ENCODE peak calls at places on chromosomes 7 and 10, in ten cellular contexts. O, Q, S, G, A, C, T, K, U and J are unnamed samples.

GRCh38 chr10:34045571-34046190 is 711.2 kb upstream of the NRP1 start:
- DNase-seq in U (no peak), S (no peak), K (no peak), A (no peak), G (no peak), C (peak; percentile 62), Q (no peak), O (no peak), T (no peak), J (no peak)

GRCh38 chr10:33914746-33915145 is 580.3 kb upstream of the NRP1 start:
- DNase-seq in S (no peak), K (no peak), C (no peak), G (no peak), O (no peak), Q (no peak), T (no peak), A (no peak), U (no peak), J (no peak)

GRCh38 chr7:151819826-151820225 is 57.1 kb downstream of the PRKAG2 start:
- DNase-seq in Q (no peak), U (no peak), O (no peak), T (no peak), G (no peak), A (no peak), C (no peak), S (peak; percentile 91), K (no peak), J (no peak)

GRCh38 chr7:66167773-66168367 is 37.3 kb upstream of the TPST1 start:
- DNase-seq in G (no peak), Q (peak; percentile 46), A (peak; percentile 39), O (no peak), U (no peak), T (no peak), C (peak; percentile 84), K (no peak), S (no peak), J (no peak)

GRCh38 chr7:132575987-132576722 is at the start of gene PLXNA4:
- DNase-seq in U (no peak), K (no peak), T (no peak), O (no peak), Q (no peak), S (peak; percentile 19), G (no peak), A (peak; percentile 73), C (peak; percentile 28), J (no peak)

GRCh38 chr10:29355436-29355991 is 66.6 kb downstream of the LYZL1 start:
- DNase-seq in G (no peak), S (no peak), O (no peak), U (no peak), K (no peak), Q (no peak), A (no peak), T (no peak), C (no peak), J (no peak)

GRCh38 chr7:29126804-29127203 is 19.5 kb downstream of the CPVL start:
- DNase-seq in K (no peak), O (no peak), C (peak; percentile 23), T (no peak), U (no peak), S (no peak), Q (no peak), A (no peak), G (no peak), J (no peak)

GRCh38 chr7:45893374-45893995 is 5.2 kb downstream of the IGFBP1 start:
- DNase-seq in O (no peak), T (no peak), G (no peak), S (no peak), U (no peak), C (no peak), Q (no peak), A (no peak), K (no peak), J (no peak)

DNA sequence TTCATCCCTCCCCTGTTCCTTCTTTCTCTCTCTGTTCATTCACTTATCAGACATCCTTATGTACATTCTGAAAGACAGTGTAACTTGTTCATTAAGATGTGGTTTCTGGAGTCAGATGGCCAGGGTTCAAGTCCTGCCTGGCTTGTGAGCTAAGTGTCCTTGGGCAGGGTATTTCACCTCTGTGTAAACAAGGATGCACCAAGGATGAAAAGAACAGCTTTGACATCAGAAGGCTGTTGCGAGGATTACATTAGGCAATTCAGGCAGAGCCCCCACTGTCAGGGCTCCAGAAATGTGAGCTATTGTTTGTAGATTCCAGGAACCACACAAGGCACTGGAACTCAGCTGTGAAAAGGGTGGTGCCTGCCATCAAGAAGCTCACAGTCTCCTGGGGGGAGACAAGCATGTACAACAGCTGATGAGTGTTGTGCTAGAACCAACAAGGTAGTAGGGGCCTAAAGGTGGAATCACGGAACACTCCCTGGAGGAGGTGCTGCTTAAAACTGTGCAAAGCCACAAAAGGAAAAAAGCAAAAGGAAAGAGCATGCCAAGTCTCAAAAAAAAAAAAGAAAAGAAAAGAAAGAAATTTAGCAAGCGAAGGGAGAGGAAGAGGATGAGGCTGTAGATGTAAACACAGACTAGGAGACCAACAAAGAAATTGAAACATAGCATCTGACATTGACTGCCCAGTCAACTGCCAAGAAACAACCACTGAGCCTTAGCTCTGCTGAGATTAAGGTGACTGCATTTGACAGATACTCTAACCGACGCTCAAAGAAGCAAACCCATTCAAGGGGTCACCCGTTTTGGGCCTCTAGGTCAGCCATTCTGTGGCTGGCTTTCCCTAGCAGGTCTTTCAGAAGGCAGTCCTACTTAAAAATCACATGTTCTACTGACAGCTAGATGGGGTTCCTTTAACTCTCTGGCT is 12.5 kb downstream of the PDLIM1 start:
- DNase-seq in O (no peak), A (no peak), C (no peak), U (no peak), S (no peak), T (no peak), Q (no peak), K (no peak), G (no peak), J (no peak)
- H3K27ac ChIP-seq in O (no peak overlapping the region), A (no peak overlapping the region), C (no peak overlapping the region), U (peak overlapping the region; percentile 42), S (no peak overlapping the region), T (peak overlapping the region; percentile 34), Q (peak overlapping the region; percentile 55), K (peak overlapping the region; percentile 83), G (no peak overlapping the region), J (no peak overlapping the region)

GRCh38 chr10:37976880-37977203 is 395 bp upstream of the ZNF25 start:
- DNase-seq in U (no peak), T (no peak), Q (no peak), G (no peak), K (no peak), O (no peak), C (no peak), S (no peak), A (no peak), J (no peak)
- H3K27ac ChIP-seq in U (peak overlapping the region; percentile 74), T (peak overlapping the region; percentile 99), Q (peak overlapping the region; percentile 76), G (peak overlapping the region; percentile 89), K (peak overlapping the region; percentile 82), O (peak overlapping the region; percentile 95), C (no peak overlapping the region), S (peak overlapping the region; percentile 94), A (peak overlapping the region; percentile 64), J (peak overlapping the region; percentile 94)

DNA sequence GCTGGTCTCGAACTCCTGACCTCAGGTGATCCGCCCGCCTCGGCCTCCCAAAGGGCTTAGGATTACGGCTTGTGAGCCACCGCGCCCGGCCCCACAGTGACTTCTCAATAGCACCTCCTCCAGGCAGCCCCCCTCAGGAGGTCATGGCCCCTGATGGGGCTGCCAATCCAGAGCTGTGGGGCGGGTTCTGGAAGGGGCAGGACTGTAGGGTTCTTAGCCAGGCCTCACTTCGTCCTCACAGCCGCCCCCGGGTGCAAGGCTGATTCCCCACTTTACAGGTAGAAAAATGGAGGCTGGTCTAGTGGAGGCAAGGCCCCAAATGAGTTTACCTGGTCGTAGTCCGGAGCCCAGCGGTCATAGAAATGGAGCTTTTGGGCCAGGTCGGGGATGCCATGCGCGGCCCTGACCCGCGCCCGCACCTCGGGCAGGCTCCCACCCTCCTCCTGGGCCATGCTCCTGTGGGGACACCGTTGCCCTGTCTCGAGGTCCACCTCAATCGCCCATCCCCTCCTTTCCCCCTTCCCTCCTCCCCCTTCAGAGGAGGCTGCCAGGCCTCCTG is 548 bp downstream of the METTL27 start:
- DNase-seq in Q (no peak), S (no peak), C (no peak), O (no peak), A (peak; percentile 69), T (peak; percentile 69), K (peak; percentile 44), U (no peak), G (no peak), J (no peak)
- H3K27ac ChIP-seq in Q (peak overlapping the region; percentile 83), S (peak overlapping the region; percentile 84), C (peak overlapping the region; percentile 13), O (no peak overlapping the region), A (peak overlapping the region; percentile 76), T (peak overlapping the region; percentile 65), K (peak overlapping the region; percentile 92), U (peak overlapping the region; percentile 89), G (peak overlapping the region; percentile 61), J (peak overlapping the region; percentile 22)

GRCh38 chr10:79444243-79445119 is 943 bp downstream of the ZCCHC24 start:
- DNase-seq in S (peak; percentile 72), C (peak; percentile 98), K (peak; percentile 74), Q (no peak), U (peak; percentile 63), T (peak; percentile 85), O (peak; percentile 45), A (peak; percentile 78), G (no peak), J (peak; percentile 48)

GRCh38 chr10:79441433-79441832 is 4.0 kb downstream of the ZCCHC24 start:
- DNase-seq in S (no peak), C (no peak), O (no peak), A (no peak), K (no peak), Q (no peak), U (no peak), G (no peak), T (no peak), J (no peak)

GRCh38 chr10:79442171-79443040 is 3.0 kb downstream of the ZCCHC24 start:
- DNase-seq in A (no peak), U (no peak), C (no peak), T (peak; percentile 63), O (no peak), G (peak; percentile 83), K (no peak), S (no peak), Q (no peak), J (no peak)

GRCh38 chr10:79445217-79445707 is at the start of gene ZCCHC24:
- DNase-seq in C (peak; percentile 89), S (peak; percentile 72), A (no peak), T (peak; percentile 86), O (peak; percentile 50), U (peak; percentile 65), Q (no peak), G (no peak), K (peak; percentile 55), J (peak; percentile 71)

DNA sequence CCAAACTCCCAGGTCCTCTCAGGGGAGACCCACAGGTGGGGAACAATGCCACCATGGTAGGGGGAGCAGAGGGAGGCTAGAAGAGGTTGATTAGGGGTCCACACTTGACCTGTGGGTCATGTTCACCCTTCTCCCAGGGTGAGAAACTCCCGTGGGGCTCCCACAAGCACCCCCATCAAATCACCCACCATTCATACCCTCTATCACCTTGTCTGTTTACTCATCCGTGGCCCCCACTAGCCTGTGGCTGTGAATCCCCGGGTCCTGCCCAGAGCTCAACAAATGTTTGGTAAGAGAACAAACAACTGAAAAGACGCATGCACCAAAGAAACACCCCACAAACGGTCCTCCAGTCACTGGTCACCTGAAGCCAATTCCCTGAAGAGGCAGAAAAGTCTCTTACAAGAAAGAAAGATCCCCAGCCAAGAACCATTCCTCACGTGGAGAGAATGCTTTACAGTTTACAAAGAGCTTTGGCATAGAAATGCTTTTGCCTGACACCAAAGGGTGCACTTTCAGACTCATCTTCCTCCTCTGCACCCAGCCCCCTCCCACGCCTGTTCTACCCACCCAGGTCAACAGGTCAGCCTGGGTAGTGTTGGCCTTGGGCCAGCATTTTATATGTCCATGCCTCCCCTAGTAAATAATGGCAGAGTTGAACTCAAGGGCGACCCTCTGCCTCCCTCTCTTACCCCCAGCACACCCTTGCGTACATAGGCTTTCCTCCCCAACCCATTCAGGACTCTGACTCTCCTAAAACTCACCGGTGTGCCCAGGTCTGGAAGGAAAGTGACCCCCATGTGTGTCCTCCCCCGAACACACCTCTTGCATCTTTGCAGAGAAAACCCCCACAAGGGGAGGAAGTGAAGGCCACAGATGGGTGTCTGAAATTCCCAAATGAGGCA is 1.8 kb downstream of the ZCCHC24 start:
- DNase-seq in A (no peak), T (peak; percentile 54), C (peak; percentile 64), G (no peak), K (no peak), S (no peak), U (no peak), O (no peak), Q (no peak), J (no peak)
- H3K27ac ChIP-seq in A (no peak overlapping the region), T (peak overlapping the region; percentile 88), C (peak overlapping the region; percentile 15), G (peak overlapping the region; percentile 92), K (peak overlapping the region; percentile 84), S (peak overlapping the region; percentile 89), U (peak overlapping the region; percentile 48), O (peak overlapping the region; percentile 14), Q (peak overlapping the region; percentile 51), J (no peak overlapping the region)